ENCODE peak calls at places on chromosome X, in nine cellular contexts. J, Z, M, Y, N, T, R, K and Q are unnamed samples.

GRCh38 chrX:31124536-31124935 is 52.7 kb upstream of the FTHL17 start:
- DNase-seq in J (no peak), Z (no peak), M (no peak), Y (no peak), N (no peak), T (no peak), R (no peak), K (no peak), Q (no peak)

GRCh38 chrX:120238947-120239346 is 11.7 kb upstream of the ZBTB33 start:
- DNase-seq in J (no peak), Z (no peak), M (no peak), Y (no peak), N (no peak), T (no peak), R (no peak), K (no peak), Q (no peak)

GRCh38 chrX:17032351-17032750 is 85.9 kb downstream of the REPS2 start:
- DNase-seq in J (no peak), Z (no peak), M (no peak), Y (no peak), N (no peak), T (no peak), R (peak), K (no peak), Q (no peak)

GRCh38 chrX:18377802-18378201 is 23.3 kb upstream of the SCML2 start:
- DNase-seq in J (peak), Z (peak), M (no peak), Y (no peak), N (no peak), T (peak), R (no peak), K (peak), Q (no peak)

GRCh38 chrX:8820910-8821527 is 19.8 kb upstream of the FAM9A start:
- DNase-seq in J (no peak), Z (peak), M (no peak), Y (no peak), N (no peak), T (no peak), R (no peak), K (no peak), Q (no peak)

GRCh38 chrX:1609311-1609710 is 5.5 kb upstream of the ASMT start:
- DNase-seq in J (no peak), Z (no peak), M (no peak), Y (no peak), N (no peak), T (no peak), R (no peak), K (no peak), Q (no peak)

GRCh38 chrX:122857734-122858133 is 326.3 kb upstream of the GRIA3 start:
- DNase-seq in J (no peak), Z (no peak), M (no peak), Y (no peak), N (no peak), T (no peak), R (no peak), K (no peak), Q (no peak)

GRCh38 chrX:106613277-106613676 is 1.5 kb downstream of the RADX start:
- DNase-seq in J (no peak), Z (no peak), M (no peak), Y (no peak), N (no peak), T (no peak), R (no peak), K (no peak), Q (no peak)

GRCh38 chrX:31314921-31315320 is 243.1 kb upstream of the FTHL17 start:
- DNase-seq in J (no peak), Z (no peak), M (no peak), Y (no peak), N (no peak), T (no peak), R (no peak), K (no peak), Q (no peak)

GRCh38 chrX:54492340-54492739 is 3.7 kb downstream of the FGD1 start:
- DNase-seq in J (no peak), Z (no peak), M (no peak), Y (no peak), N (no peak), T (no peak), R (no peak), K (no peak), Q (no peak)

GRCh38 chrX:72381439-72382198 is 75.9 kb upstream of the CITED1 start:
- DNase-seq in J (no peak), Z (no peak), M (no peak), Y (no peak), N (no peak), T (no peak), R (no peak), K (no peak), Q (no peak)

GRCh38 chrX:150869450-150869849 is 29.0 kb downstream of the CD99L2 start:
- DNase-seq in J (peak), Z (no peak), M (no peak), Y (no peak), N (no peak), T (no peak), R (no peak), K (no peak), Q (no peak)

GRCh38 chrX:104319346-104319745 is 64.6 kb upstream of the ESX1 start:
- DNase-seq in J (no peak), Z (no peak), M (no peak), Y (no peak), N (no peak), T (no peak), R (no peak), K (no peak), Q (no peak)

GRCh38 chrX:106306391-106306947 is 138.4 kb downstream of the PWWP3B start:
- DNase-seq in J (no peak), Z (no peak), M (no peak), Y (no peak), N (no peak), T (no peak), R (no peak), K (no peak), Q (no peak)

GRCh38 chrX:12240491-12240890 is 102.2 kb downstream of the FRMPD4 start:
- DNase-seq in J (no peak), Z (no peak), M (no peak), Y (no peak), N (no peak), T (no peak), R (no peak), K (no peak), Q (no peak)

GRCh38 chrX:107226766-107227165 is 20.4 kb downstream of the DNAAF6 start:
- DNase-seq in J (no peak), Z (no peak), M (no peak), Y (no peak), N (no peak), T (no peak), R (no peak), K (no peak), Q (no peak)

GRCh38 chrX:71910526-71911022 is at the start of gene NHSL2:
- DNase-seq in J (no peak), Z (peak), M (no peak), Y (peak), N (no peak), T (no peak), R (no peak), K (no peak), Q (no peak)

GRCh38 chrX:124266325-124267087 is 66.0 kb upstream of the TEX13D start:
- DNase-seq in J (no peak), Z (no peak), M (no peak), Y (no peak), N (no peak), T (no peak), R (no peak), K (no peak), Q (no peak)

GRCh38 chrX:116667346-116667745 is 204.6 kb upstream of the CT83 start:
- DNase-seq in J (no peak), Z (peak), M (no peak), Y (no peak), N (peak), T (no peak), R (no peak), K (no peak), Q (no peak)

GRCh38 chrX:19195243-19195610 is 73.0 kb upstream of the ADGRG2 start:
- DNase-seq in J (no peak), Z (no peak), M (no peak), Y (no peak), N (no peak), T (no peak), R (no peak), K (no peak), Q (no peak)

GRCh38 chrX:11887175-11887574 is 129.1 kb downstream of the MSL3 start:
- DNase-seq in J (no peak), Z (no peak), M (no peak), Y (no peak), N (no peak), T (no peak), R (no peak), K (no peak), Q (no peak)

GRCh38 chrX:73215263-73215662 is 612 bp upstream of the NAP1L2 start:
- DNase-seq in J (no peak), Z (peak), M (no peak), Y (no peak), N (no peak), T (no peak), R (no peak), K (no peak), Q (no peak)

GRCh38 chrX:13697440-13697839 is 8.5 kb downstream of the RAB9A start:
- DNase-seq in J (no peak), Z (no peak), M (no peak), Y (no peak), N (no peak), T (no peak), R (no peak), K (no peak), Q (no peak)

GRCh38 chrX:136115124-136115908 is 32.0 kb upstream of the FHL1 start:
- DNase-seq in J (no peak), Z (no peak), M (no peak), Y (no peak), N (no peak), T (no peak), R (no peak), K (no peak), Q (no peak)

GRCh38 chrX:24231169-24231568 is 81.6 kb downstream of the ZFX start:
- DNase-seq in J (no peak), Z (no peak), M (no peak), Y (no peak), N (no peak), T (peak), R (no peak), K (peak), Q (no peak)

GRCh38 chrX:17635231-17635630 is 102.1 kb upstream of the SCML1 start:
- DNase-seq in J (peak), Z (peak), M (no peak), Y (no peak), N (peak), T (no peak), R (peak), K (no peak), Q (no peak)

GRCh38 chrX:21798677-21799219 is 40.7 kb upstream of the MBTPS2 start:
- DNase-seq in J (no peak), Z (no peak), M (no peak), Y (no peak), N (no peak), T (peak), R (no peak), K (no peak), Q (no peak)

GRCh38 chrX:152904151-152905080 is 6.5 kb downstream of the ZNF185 start:
- DNase-seq in J (peak), Z (peak), M (no peak), Y (no peak), N (no peak), T (no peak), R (no peak), K (peak), Q (no peak)

GRCh38 chrX:46710425-46710824 is 48.5 kb downstream of the SLC9A7 start:
- DNase-seq in J (no peak), Z (peak), M (no peak), Y (no peak), N (no peak), T (no peak), R (no peak), K (no peak), Q (no peak)

GRCh38 chrX:123330229-123330942 is 146.3 kb downstream of the GRIA3 start:
- DNase-seq in J (no peak), Z (no peak), M (no peak), Y (no peak), N (no peak), T (no peak), R (no peak), K (no peak), Q (no peak)

GRCh38 chrX:136731207-136731782 is 49.4 kb downstream of the ARHGEF6 start:
- DNase-seq in J (no peak), Z (no peak), M (no peak), Y (no peak), N (no peak), T (no peak), R (no peak), K (no peak), Q (no peak)

GRCh38 chrX:36908801-36909403 is 99.3 kb upstream of the FAM47C start:
- DNase-seq in J (no peak), Z (peak), M (no peak), Y (no peak), N (peak), T (peak), R (no peak), K (peak), Q (no peak)

GRCh38 chrX:151801980-151802379 is 67.4 kb downstream of the CNGA2 start:
- DNase-seq in J (no peak), Z (peak), M (no peak), Y (no peak), N (no peak), T (no peak), R (no peak), K (no peak), Q (no peak)

GRCh38 chrX:85004255-85004654 is 578 bp downstream of the APOOL start:
- DNase-seq in J (no peak), Z (no peak), M (no peak), Y (no peak), N (no peak), T (no peak), R (peak), K (no peak), Q (no peak)

GRCh38 chrX:17082831-17083230 is 136.4 kb downstream of the REPS2 start:
- DNase-seq in J (no peak), Z (peak), M (no peak), Y (no peak), N (no peak), T (peak), R (no peak), K (peak), Q (no peak)

GRCh38 chrX:18617351-18617750 is 54.6 kb downstream of the RS1 start:
- DNase-seq in J (peak), Z (no peak), M (no peak), Y (no peak), N (no peak), T (peak), R (no peak), K (no peak), Q (no peak)

GRCh38 chrX:72236841-72237240 is 2.0 kb downstream of the ERCC6L start:
- DNase-seq in J (no peak), Z (no peak), M (no peak), Y (no peak), N (no peak), T (no peak), R (no peak), K (no peak), Q (no peak)

DNA sequence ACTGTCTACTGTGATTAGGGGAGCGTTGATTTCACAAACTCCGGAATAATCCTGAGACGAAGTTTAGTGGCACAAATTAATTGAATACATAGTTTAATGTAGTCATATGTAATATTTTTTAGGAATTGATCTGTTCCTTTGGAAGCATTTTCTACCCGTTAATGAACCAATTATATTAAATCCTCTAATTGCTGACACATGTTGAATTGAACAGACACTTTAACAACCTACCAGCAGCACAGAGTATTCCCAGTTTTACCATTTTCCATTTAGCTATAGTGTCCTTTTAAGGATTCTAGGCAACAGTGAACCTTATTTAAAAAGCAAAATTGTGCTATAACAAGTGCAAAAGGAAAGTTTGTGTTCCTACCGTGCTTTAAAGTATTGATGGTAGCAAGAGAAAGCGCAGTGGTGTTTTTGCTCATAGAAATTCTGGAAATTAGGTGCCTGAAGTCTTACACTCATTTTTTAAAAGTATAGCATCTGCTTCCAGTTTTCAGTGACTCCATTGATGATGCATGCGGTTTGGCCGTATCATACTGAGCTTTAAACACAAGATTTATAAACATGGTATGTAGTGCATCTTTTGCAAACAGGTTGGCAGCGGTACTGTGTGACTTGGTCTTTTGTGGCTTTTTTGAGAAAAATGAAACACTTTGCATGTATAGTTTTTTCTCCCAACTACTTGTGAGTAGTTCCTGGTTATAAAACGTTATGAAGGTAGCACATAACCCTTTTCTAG is 1.8 kb downstream of the DDX3X start:
- DNase-seq in J (no peak), Z (no peak), M (no peak), Y (no peak), N (no peak), T (no peak), R (no peak), K (no peak), Q (no peak)
- TF ChIP-seq POLR2AphosphoS5 in J (no peak), Z (no peak), M (no peak), Y (no peak), N (no peak), T (peak), R (no peak), K (no peak), Q (no peak)

GRCh38 chrX:115630204-115630603 is 69.2 kb downstream of the PLS3 start:
- DNase-seq in J (no peak), Z (no peak), M (no peak), Y (no peak), N (no peak), T (no peak), R (no peak), K (no peak), Q (no peak)
- TF ChIP-seq POLR2AphosphoS5 in J (no peak), Z (no peak), M (no peak), Y (no peak), N (no peak), T (no peak), R (no peak), K (no peak), Q (no peak)

GRCh38 chrX:117977521-117977920 is 139.1 kb downstream of the KLHL13 start:
- DNase-seq in J (no peak), Z (no peak), M (no peak), Y (no peak), N (no peak), T (no peak), R (no peak), K (no peak), Q (no peak)
- TF ChIP-seq POLR2AphosphoS5 in J (no peak), Z (no peak), M (no peak), Y (no peak), N (no peak), T (no peak), R (no peak), K (no peak), Q (no peak)

GRCh38 chrX:39985551-39985950 is 112.2 kb downstream of the BCOR start:
- DNase-seq in J (no peak), Z (no peak), M (no peak), Y (no peak), N (no peak), T (no peak), R (no peak), K (no peak), Q (no peak)
- TF ChIP-seq POLR2AphosphoS5 in J (no peak), Z (no peak), M (no peak), Y (no peak), N (no peak), T (no peak), R (no peak), K (no peak), Q (no peak)

DNA sequence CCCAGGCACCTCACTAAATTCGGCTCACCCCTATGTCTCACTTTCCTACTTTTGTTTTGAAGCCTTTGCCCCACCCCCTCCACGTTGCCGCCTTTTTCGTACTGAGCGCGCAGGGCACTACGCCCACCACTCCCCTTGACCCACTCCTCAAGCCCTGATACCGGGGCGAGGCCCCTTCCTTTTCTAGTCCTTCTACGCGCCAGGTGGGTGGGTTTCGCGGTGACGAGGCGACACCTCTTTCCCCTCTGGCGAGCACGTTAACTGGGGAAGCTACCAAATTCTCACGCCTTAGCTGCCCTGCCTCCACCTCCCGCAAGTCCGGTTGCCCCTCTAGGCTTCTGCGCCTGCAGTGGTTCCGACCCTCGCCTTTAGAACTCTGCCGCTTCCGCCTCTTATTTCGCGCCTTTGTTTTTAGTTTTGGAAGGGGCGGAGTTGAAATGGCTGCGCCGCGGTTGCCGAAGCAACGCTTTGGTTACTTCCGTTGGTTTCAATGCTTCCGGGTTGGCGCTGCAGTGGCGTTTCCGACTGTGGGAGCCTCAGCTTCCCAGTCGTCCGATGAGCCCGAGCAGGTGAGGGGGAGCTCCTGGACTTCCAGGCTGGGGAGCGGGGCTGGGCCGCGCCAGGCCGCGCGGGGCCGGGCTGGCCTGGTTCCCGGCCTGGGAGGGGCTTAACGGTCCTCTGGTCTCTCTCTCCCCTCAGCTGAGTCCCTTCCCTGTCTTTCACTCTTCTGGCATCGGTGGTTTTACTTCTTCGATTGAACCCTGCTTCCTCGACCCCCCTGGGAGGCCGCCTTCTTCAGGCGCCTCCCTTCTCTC is at the start of gene SLC25A14:
- DNase-seq in J (peak), Z (peak), M (peak), Y (peak), N (no peak), T (peak), R (peak), K (peak), Q (peak)
- TF ChIP-seq POLR2AphosphoS5 in J (peak), Z (peak), M (peak), Y (peak), N (peak), T (peak), R (peak), K (peak), Q (peak)